ENCODE peak calls at places on chromosomes 1 and 21, in five cellular contexts. J is GM12891, R is HCT116, W is H54, N is uterus. T is an unnamed sample.

GRCh38 chr1:212918751-212919150 is 31.6 kb upstream of the VASH2 start:
- DNase-seq in J (no peak), R (no peak), W (no peak), N (no peak), T (no peak)

GRCh38 chr1:224684920-224685547 is 68.9 kb downstream of the CNIH3 start:
- DNase-seq in J (no peak), R (no peak), W (no peak), N (no peak), T (no peak)

GRCh38 chr21:32090961-32091360 is 187.9 kb downstream of the MIS18A start:
- DNase-seq in J (no peak), R (no peak), W (no peak), N (no peak), T (no peak)

GRCh38 chr1:224338150-224338838 is 8.3 kb upstream of the NVL start:
- DNase-seq in J (no peak), R (no peak), W (no peak), N (no peak), T (no peak)

GRCh38 chr21:37532868-37533780 is 166.6 kb downstream of the DYRK1A start:
- DNase-seq in J (no peak), R (peak), W (peak), N (no peak), T (no peak)

GRCh38 chr1:14725641-14726213 is 127.2 kb downstream of the KAZN start:
- DNase-seq in J (no peak), R (no peak), W (no peak), N (no peak), T (no peak)

GRCh38 chr1:172561252-172561651 is 28.3 kb downstream of the SUCO start:
- DNase-seq in J (no peak), R (no peak), W (no peak), N (no peak), T (no peak)

GRCh38 chr1:37831809-37832208 is 23.8 kb upstream of the YRDC start:
- DNase-seq in J (no peak), R (no peak), W (no peak), N (no peak), T (no peak)

GRCh38 chr1:25532970-25533369 is 10.4 kb upstream of the LDLRAP1 start:
- DNase-seq in J (no peak), R (no peak), W (no peak), N (no peak), T (no peak)

GRCh38 chr1:109950033-109950432 is 34.5 kb upstream of the AHCYL1 start:
- DNase-seq in J (no peak), R (no peak), W (no peak), N (no peak), T (no peak)

GRCh38 chr1:6667139-6667538 is 34.5 kb downstream of the DNAJC11 start:
- DNase-seq in J (no peak), R (no peak), W (no peak), N (no peak), T (no peak)

GRCh38 chr1:56934400-56935080 is 31.3 kb downstream of the C8B start:
- DNase-seq in J (no peak), R (no peak), W (no peak), N (no peak), T (no peak)

GRCh38 chr1:12501661-12502060 is 116.3 kb downstream of the DHRS3 start:
- DNase-seq in J (no peak), R (no peak), W (peak), N (no peak), T (no peak)

GRCh38 chr1:66302184-66302742 is 231.7 kb upstream of the SGIP1 start:
- DNase-seq in J (no peak), R (no peak), W (no peak), N (no peak), T (no peak)

GRCh38 chr1:9942939-9943807 is at the start of the genes LZIC and NMNAT1:
- DNase-seq in J (peak), R (peak), W (peak), N (peak), T (peak)
- TF ChIP-seq POLR2A in J (peak), R (peak), W (peak), N (peak), T (peak)

DNA sequence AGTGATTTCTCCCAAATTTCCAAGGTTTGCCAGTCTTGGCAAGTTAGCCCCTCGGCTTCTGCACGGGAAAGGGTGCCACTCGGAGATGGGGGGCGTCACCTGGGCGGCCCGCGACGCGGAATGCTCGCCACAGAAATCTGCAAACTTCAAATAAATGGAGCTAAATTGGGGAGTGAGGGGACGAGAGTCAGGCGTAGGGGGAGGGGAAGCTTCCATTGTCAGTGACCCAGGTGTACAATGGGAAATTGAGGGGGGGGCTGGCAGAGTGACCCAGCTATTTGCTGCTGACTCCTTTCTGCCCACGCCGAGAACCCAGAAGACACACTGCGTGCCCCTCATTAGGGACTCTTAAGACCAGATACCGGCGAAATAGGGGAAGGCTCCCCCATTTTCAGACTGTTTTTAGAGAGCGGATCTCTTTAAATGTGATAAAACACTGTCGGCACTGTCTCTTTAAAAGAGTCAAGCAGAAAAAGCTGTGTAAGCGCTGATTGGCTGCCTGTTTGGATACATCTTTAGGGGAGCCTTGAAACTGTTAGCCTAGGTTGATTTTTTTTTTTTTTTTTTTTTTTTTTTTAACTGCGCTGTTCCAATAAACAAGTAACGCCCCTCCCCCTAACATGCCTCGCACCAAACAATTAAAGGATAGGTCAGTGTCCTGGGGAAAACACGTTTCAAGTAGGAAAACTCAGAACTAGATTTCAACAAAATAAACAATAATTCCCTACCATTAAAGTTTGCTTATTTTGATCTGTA is 1.2 kb upstream of the SSBP3 start:
- DNase-seq in J (peak), R (peak), W (peak), N (peak), T (peak)
- TF ChIP-seq POLR2A in J (no peak), R (peak), W (no peak), N (peak), T (peak)

DNA sequence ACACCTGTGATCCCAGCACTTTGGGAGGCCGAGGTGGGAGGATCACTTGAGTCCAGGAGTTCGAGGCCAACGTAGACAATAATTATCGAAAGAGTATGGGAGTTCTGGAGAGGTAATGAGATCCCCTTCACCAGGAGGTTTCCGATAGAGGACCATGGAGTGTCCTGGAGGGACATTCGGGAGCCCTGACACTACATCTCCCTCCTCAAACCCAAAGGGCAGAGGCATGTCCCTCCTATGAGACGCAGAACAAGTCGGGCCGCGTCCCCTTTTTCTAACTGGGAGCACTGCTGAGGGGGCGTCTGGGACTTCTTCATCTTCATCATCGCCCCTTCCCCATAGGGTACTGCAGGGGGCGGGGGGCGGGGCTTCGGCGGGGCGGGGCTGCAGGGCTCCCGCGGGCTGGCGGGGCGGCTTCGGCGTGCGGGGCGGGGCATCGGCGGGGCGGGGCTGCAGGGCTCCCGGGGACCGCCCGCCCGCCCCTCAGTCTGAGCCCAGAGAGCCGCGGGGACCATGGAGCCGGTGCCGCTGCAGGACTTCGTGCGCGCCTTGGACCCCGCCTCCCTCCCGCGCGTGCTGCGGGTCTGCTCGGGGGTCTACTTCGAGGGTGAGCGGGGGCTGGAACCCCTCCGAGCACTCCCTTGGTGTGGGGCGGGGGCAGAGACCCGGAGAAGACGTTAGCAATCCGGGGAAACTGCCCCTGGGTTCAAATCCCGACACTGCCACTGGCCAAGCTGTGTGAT is at the start of gene THEMIS2:
- DNase-seq in J (peak), R (no peak), W (peak), N (peak), T (no peak)
- TF ChIP-seq POLR2A in J (peak), R (no peak), W (peak), N (peak), T (peak)

GRCh38 chr1:52365746-52366516 is at the start of gene CC2D1B:
- DNase-seq in J (peak), R (peak), W (peak), N (peak), T (peak)
- TF ChIP-seq POLR2A in J (peak), R (peak), W (peak), N (peak), T (peak)

DNA sequence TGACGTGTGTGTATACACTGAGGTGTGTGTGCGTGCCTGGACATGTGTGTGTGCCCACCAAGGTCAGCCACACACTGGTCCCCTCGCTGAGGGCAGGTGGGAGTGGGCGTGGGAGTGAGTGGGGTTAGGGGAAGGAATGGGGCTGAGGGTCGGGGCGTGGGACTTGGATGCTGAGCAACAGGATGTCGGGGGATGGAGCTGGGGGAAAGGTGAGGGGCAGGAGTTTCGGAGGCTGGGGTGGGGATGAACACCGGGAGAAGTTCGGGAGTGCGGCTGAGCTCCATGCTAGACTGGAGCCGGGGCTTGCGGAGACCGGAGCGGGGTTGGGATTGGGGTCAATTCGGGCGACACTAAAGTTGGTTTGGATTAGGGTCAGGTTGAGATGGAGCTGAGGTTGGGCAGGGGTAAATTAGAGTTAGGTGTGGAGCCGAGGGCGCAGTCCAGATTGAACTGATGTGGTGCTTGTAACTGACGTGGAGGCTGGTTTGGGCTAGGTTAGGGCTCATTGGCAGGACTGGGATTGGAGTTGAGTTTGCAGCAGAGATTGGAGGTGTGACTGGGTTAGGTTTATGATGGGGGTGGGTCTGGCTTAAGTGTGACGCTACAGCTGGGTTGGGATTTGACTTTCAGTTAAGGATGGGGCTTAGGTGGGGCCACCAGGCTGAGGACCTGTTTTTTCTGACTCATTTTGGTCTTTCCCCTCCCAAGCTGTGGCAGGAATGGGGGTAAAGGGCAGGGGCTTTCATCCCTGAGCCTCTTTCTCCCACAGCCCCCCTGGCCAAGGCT is 3.3 kb upstream of the GUCA2A start:
- DNase-seq in J (no peak), R (no peak), W (no peak), N (no peak), T (no peak)
- TF ChIP-seq POLR2A in J (no peak), R (no peak), W (no peak), N (no peak), T (no peak)

DNA sequence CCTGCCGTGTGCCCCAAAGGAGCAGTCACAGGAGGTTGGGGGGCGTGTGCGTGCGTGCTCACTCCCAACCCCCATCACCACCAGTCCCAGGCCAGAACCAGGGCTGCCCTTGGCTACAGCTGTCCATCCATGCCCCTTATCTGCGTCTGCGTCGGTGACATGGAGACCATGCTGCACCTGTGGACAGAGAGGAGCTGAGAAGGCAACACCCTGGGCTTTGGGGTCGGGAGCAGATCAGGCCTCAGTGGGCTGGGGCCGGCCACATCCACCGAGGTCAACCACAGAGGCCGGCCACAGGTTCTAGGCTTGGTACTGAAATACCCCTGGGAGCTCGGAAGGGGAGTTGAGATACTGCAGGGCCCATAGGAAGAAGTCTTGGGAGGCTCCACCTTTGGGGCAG is 23.5 kb downstream of the COL6A1 start:
- DNase-seq in J (no peak), R (no peak), W (no peak), N (peak), T (peak)
- TF ChIP-seq POLR2A in J (no peak), R (no peak), W (no peak), N (no peak), T (no peak)

DNA sequence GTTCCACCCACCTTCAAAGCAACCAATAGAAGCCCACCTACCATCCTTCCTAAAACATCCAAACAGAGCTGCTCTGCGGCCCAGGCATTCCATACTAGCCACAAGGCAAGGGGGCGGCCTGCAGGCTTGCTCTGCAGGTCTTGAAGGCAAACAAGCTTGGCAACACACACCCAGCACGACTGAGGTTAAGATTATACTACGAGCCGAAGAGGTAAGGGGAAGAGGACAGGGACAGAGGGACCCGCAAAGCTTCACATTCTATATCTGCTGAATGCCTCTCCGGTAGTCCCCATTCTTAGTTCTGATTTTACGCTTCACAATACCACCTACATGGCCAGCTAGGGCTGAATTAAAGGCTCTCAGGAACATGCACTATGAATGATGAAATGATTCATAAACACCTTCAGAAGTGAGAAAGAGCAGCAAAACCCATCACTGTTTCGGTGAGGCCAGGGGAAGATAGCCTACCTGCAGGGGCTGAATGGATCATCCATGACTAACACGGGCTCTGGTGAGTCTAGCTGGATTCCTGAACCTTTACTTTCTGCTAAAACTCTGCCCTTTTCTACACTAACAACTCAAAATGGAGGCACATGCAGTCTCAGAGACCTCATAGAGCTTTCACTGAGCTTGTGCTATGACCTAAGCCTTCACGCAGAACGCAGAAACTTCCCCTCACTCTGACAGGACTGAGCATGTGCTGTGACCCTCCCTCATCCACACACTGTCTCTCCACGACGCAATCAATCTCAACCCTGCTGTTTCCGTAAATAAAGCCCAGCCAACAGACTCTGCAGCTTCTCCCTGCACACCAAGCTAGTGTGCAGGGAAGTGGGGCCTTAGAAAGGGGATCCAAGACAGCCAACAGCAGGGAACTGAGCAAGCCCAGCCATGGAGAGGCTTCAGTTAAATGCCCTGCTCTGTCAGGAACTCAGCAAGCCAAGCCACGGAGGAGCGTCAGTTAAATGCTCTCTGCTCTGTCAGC is 207.7 kb downstream of the SLC45A1 start:
- DNase-seq in J (no peak), R (peak), W (peak), N (peak), T (peak)
- TF ChIP-seq POLR2A in J (no peak), R (no peak), W (peak), N (peak), T (peak)

GRCh38 chr1:53765656-53766055 is 26.7 kb upstream of the GLIS1 start:
- DNase-seq in J (no peak), R (no peak), W (no peak), N (no peak), T (no peak)
- TF ChIP-seq POLR2A in J (no peak), R (no peak), W (no peak), N (no peak), T (no peak)

DNA sequence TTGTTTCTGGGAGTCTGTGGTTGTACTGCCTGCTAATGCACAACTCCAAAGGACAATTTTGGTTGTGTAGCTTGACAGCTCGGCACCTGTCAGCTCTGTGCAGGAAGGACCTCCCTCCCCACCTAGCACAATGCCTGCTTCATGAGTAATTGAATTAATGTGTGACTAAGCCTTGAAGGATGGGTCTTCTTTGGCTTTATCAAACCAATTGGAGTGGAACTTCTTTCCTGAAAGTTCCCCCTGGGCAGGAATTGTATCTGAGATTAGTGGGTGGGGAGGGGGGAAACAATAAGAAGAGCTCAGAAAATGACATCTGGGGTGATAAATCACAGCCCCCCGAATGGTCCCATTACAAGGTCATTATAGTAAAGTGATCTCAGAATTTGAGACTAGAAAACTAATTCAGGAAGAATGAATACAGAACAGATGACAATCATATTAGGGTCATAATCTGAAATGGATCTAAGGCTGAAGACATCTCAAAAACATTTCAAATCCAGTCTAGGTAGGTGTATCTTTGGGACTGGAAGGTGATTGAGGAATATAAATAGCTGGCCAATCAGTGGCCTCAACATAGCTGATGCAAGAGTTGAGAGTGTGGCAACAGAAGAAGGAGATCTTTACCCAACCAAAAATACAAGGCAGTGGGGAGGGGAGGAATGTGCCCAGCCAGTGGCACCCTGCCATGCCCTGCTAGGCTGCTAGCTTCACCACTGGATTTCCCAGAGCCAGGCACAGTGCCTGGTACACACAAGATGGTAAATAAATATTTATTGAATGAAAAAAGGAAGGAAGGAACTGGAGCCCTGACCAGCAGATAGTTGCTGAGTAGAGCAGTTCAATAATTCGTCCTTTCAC is 10.1 kb upstream of the SESN2 start:
- DNase-seq in J (no peak), R (peak), W (no peak), N (no peak), T (peak)
- TF ChIP-seq POLR2A in J (no peak), R (peak), W (no peak), N (no peak), T (no peak)

T was measured in prostate gland.